ENCODE peak calls at places on chromosomes 1 and 21, in seven cellular contexts. One of them, this sample, is unnamed.
A peak's percentile ranks its signal among the peaks of the same experiment; 100 is the strongest.

GRCh38 chr1:25990702-25991395 is 7.0 kb downstream of the PAFAH2 start:
- DNase-seq in endothelial cell of umbilical vein: no peak
- DNase-seq in A549: no peak
- DNase-seq in heart left ventricle: no peak
- DNase-seq in right lobe of liver: no peak
- DNase-seq in body of pancreas: no peak
- DNase-seq in spleen: peak; percentile 80
- DNase-seq in this sample: no peak

GRCh38 chr21:15064576-15065380 is at the start of gene NRIP1:
- DNase-seq in endothelial cell of umbilical vein: peak; percentile 92
- DNase-seq in A549: peak; percentile 31
- DNase-seq in heart left ventricle: peak; percentile 95
- DNase-seq in right lobe of liver: peak; percentile 93
- DNase-seq in body of pancreas: peak; percentile 91
- DNase-seq in spleen: peak; percentile 98
- DNase-seq in this sample: peak; percentile 62

GRCh38 chr1:33985656-33986055 is 121.8 kb downstream of the HMGB4 start:
- DNase-seq in endothelial cell of umbilical vein: no peak
- DNase-seq in A549: no peak
- DNase-seq in heart left ventricle: peak; percentile 42
- DNase-seq in right lobe of liver: no peak
- DNase-seq in body of pancreas: peak; percentile 45
- DNase-seq in spleen: peak; percentile 22
- DNase-seq in this sample: no peak

GRCh38 chr1:115426271-115426771 is 88.3 kb upstream of the NGF start:
- DNase-seq in endothelial cell of umbilical vein: peak; percentile 59
- DNase-seq in A549: no peak
- DNase-seq in heart left ventricle: peak; percentile 79
- DNase-seq in right lobe of liver: peak; percentile 28
- DNase-seq in body of pancreas: peak; percentile 49
- DNase-seq in spleen: no peak
- DNase-seq in this sample: no peak

GRCh38 chr1:58939666-58940370 is 156.0 kb upstream of the JUN start:
- DNase-seq in endothelial cell of umbilical vein: no peak
- DNase-seq in A549: no peak
- DNase-seq in heart left ventricle: no peak
- DNase-seq in right lobe of liver: no peak
- DNase-seq in body of pancreas: no peak
- DNase-seq in spleen: no peak
- DNase-seq in this sample: no peak

GRCh38 chr1:223312273-223312672 is 51.7 kb downstream of the SUSD4 start:
- DNase-seq in endothelial cell of umbilical vein: no peak
- DNase-seq in A549: no peak
- DNase-seq in heart left ventricle: no peak
- DNase-seq in right lobe of liver: no peak
- DNase-seq in body of pancreas: no peak
- DNase-seq in spleen: no peak
- DNase-seq in this sample: no peak

GRCh38 chr1:225508538-225509375 is 80.9 kb upstream of the LBR start:
- DNase-seq in endothelial cell of umbilical vein: peak; percentile 97
- DNase-seq in A549: peak; percentile 92
- DNase-seq in heart left ventricle: peak; percentile 50
- DNase-seq in right lobe of liver: no peak
- DNase-seq in body of pancreas: peak; percentile 56
- DNase-seq in spleen: no peak
- DNase-seq in this sample: no peak

GRCh38 chr1:58754683-58755467 is 29.0 kb downstream of the JUN start:
- DNase-seq in endothelial cell of umbilical vein: no peak
- DNase-seq in A549: no peak
- DNase-seq in heart left ventricle: no peak
- DNase-seq in right lobe of liver: no peak
- DNase-seq in body of pancreas: no peak
- DNase-seq in spleen: no peak
- DNase-seq in this sample: no peak

GRCh38 chr1:82567308-82567707 is 766.6 kb downstream of the ADGRL2 start:
- DNase-seq in endothelial cell of umbilical vein: no peak
- DNase-seq in A549: no peak
- DNase-seq in heart left ventricle: no peak
- DNase-seq in right lobe of liver: no peak
- DNase-seq in body of pancreas: no peak
- DNase-seq in spleen: no peak
- DNase-seq in this sample: no peak

GRCh38 chr1:5936621-5937372 is 55.4 kb downstream of the NPHP4 start:
- DNase-seq in endothelial cell of umbilical vein: no peak
- DNase-seq in A549: no peak
- DNase-seq in heart left ventricle: no peak
- DNase-seq in right lobe of liver: no peak
- DNase-seq in body of pancreas: no peak
- DNase-seq in spleen: no peak
- DNase-seq in this sample: no peak

GRCh38 chr1:23732363-23733224 is 10.7 kb upstream of the ELOA start:
- DNase-seq in endothelial cell of umbilical vein: no peak
- DNase-seq in A549: no peak
- DNase-seq in heart left ventricle: no peak
- DNase-seq in right lobe of liver: no peak
- DNase-seq in body of pancreas: no peak
- DNase-seq in spleen: peak; percentile 27
- DNase-seq in this sample: no peak

GRCh38 chr21:32572574-32573420 is 12.5 kb downstream of the TCP10L start:
- DNase-seq in endothelial cell of umbilical vein: no peak
- DNase-seq in A549: no peak
- DNase-seq in heart left ventricle: no peak
- DNase-seq in right lobe of liver: no peak
- DNase-seq in body of pancreas: peak; percentile 68
- DNase-seq in spleen: no peak
- DNase-seq in this sample: no peak

GRCh38 chr21:32570456-32570855 is 14.9 kb downstream of the TCP10L start:
- DNase-seq in endothelial cell of umbilical vein: no peak
- DNase-seq in A549: no peak
- DNase-seq in heart left ventricle: no peak
- DNase-seq in right lobe of liver: no peak
- DNase-seq in body of pancreas: no peak
- DNase-seq in spleen: no peak
- DNase-seq in this sample: no peak

GRCh38 chr21:32565856-32566465 is 19.4 kb downstream of the TCP10L start:
- DNase-seq in endothelial cell of umbilical vein: no peak
- DNase-seq in A549: no peak
- DNase-seq in heart left ventricle: no peak
- DNase-seq in right lobe of liver: no peak
- DNase-seq in body of pancreas: no peak
- DNase-seq in spleen: no peak
- DNase-seq in this sample: no peak

GRCh38 chr21:32566990-32567389 is 18.3 kb downstream of the TCP10L start:
- DNase-seq in endothelial cell of umbilical vein: no peak
- DNase-seq in A549: no peak
- DNase-seq in heart left ventricle: no peak
- DNase-seq in right lobe of liver: no peak
- DNase-seq in body of pancreas: no peak
- DNase-seq in spleen: no peak
- DNase-seq in this sample: no peak

DNA sequence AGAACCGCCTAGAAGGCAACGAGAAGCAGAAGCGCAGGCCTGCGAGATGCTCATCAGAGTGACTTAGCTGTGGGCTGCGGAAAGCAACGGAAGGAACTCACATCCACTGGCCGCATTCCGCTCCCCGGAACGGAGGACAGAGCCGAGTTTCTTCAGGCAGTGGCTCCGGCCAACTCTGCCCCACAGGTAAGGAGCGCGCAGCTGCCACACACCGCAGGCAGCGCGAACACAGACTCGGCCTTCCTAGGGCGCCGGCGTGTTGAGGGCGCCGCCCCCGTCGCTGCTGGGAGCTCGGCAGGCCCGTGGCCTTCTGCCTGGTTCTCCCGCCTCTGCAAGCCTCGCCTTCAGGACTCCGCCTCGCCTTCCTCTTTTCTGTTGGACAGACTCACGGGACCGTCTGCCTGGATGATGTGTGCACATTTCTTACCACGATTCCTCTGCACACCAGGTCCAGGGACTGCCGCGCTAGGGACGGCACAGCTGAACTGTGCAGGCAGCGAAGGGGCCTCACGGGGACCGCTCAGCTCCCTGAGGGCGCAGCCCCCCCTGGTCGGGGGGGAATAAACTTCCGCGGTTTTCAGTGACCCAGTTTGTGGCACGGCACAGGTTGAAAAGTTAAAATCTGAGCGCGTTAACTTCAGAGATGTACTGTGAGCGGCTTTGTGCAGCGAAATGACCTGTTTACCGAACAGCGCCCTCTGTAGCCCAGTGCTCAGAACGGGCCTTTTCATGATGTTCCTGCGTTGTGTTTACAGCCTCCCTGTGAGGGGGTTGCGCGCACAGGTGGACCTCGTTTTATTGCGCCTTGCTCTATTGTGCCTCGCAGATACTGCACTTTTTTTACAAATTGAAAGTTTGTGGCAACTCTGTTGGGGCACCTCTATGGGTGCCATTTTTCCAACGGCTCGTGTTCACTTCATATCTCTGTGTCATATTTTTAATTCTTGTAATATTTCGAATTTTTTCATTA is 15.8 kb downstream of the TCP10L start:
- DNase-seq in endothelial cell of umbilical vein: peak; percentile 87
- DNase-seq in A549: peak; percentile 66
- DNase-seq in heart left ventricle: peak; percentile 72
- DNase-seq in right lobe of liver: peak; percentile 76
- DNase-seq in body of pancreas: peak; percentile 78
- DNase-seq in spleen: peak; percentile 90
- DNase-seq in this sample: peak; percentile 63
- TF ChIP-seq POLR2A in endothelial cell of umbilical vein: peak; percentile 66
- TF ChIP-seq POLR2A in A549: peak; percentile 36
- TF ChIP-seq POLR2A in heart left ventricle: no peak
- TF ChIP-seq POLR2A in right lobe of liver: no peak
- TF ChIP-seq POLR2A in body of pancreas: peak; percentile 7
- TF ChIP-seq POLR2A in spleen: no peak
- TF ChIP-seq POLR2A in this sample: no peak

DNA sequence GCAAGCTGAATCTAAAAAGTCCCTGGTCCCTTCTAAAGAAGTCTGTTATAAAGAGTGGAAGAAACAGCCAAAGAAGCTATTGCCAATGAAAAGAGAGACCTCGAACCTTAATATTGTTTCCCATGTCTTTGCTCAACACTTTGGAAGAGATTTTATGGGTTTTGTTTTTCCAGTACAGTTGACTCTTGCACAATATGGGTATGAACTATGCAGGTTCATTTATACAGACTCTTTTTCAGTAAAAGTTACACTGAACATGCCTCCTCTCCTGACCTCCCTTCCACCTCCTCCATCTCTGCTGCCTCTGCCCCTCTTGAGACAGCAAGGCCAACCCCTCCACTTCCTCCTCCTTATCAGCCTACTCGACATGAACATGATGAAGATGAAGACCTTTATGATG is 332.5 kb downstream of the SETD4 start:
- DNase-seq in endothelial cell of umbilical vein: no peak
- DNase-seq in A549: no peak
- DNase-seq in heart left ventricle: no peak
- DNase-seq in right lobe of liver: no peak
- DNase-seq in body of pancreas: no peak
- DNase-seq in spleen: no peak
- DNase-seq in this sample: no peak
- TF ChIP-seq POLR2A in endothelial cell of umbilical vein: no peak
- TF ChIP-seq POLR2A in A549: no peak
- TF ChIP-seq POLR2A in heart left ventricle: no peak
- TF ChIP-seq POLR2A in right lobe of liver: no peak
- TF ChIP-seq POLR2A in body of pancreas: no peak
- TF ChIP-seq POLR2A in spleen: no peak
- TF ChIP-seq POLR2A in this sample: no peak

GRCh38 chr1:39901486-39902120 is at the start of gene MYCL:
- DNase-seq in endothelial cell of umbilical vein: peak; percentile 67
- DNase-seq in A549: peak; percentile 72
- DNase-seq in heart left ventricle: peak; percentile 52
- DNase-seq in right lobe of liver: peak; percentile 88
- DNase-seq in body of pancreas: peak; percentile 95
- DNase-seq in spleen: peak; percentile 90
- DNase-seq in this sample: peak; percentile 82

GRCh38 chr1:39905142-39905541 is 3.4 kb upstream of the MYCL start:
- DNase-seq in endothelial cell of umbilical vein: no peak
- DNase-seq in A549: no peak
- DNase-seq in heart left ventricle: no peak
- DNase-seq in right lobe of liver: no peak
- DNase-seq in body of pancreas: no peak
- DNase-seq in spleen: no peak
- DNase-seq in this sample: no peak

GRCh38 chr1:39899611-39900538 is 1.8 kb downstream of the MYCL start:
- DNase-seq in endothelial cell of umbilical vein: no peak
- DNase-seq in A549: no peak
- DNase-seq in heart left ventricle: no peak
- DNase-seq in right lobe of liver: no peak
- DNase-seq in body of pancreas: no peak
- DNase-seq in spleen: no peak
- DNase-seq in this sample: no peak

GRCh38 chr1:39900662-39901485 is 843 bp downstream of the MYCL start:
- DNase-seq in endothelial cell of umbilical vein: no peak
- DNase-seq in A549: no peak
- DNase-seq in heart left ventricle: no peak
- DNase-seq in right lobe of liver: peak; percentile 55
- DNase-seq in body of pancreas: peak; percentile 45
- DNase-seq in spleen: no peak
- DNase-seq in this sample: peak; percentile 30

GRCh38 chr1:39902121-39902807 is 547 bp upstream of the MYCL start:
- DNase-seq in endothelial cell of umbilical vein: no peak
- DNase-seq in A549: peak; percentile 48
- DNase-seq in heart left ventricle: peak; percentile 58
- DNase-seq in right lobe of liver: peak; percentile 82
- DNase-seq in body of pancreas: peak; percentile 88
- DNase-seq in spleen: peak; percentile 92
- DNase-seq in this sample: peak; percentile 71
- TF ChIP-seq POLR2A in endothelial cell of umbilical vein: no peak
- TF ChIP-seq POLR2A in A549: no peak
- TF ChIP-seq POLR2A in heart left ventricle: no peak
- TF ChIP-seq POLR2A in right lobe of liver: no peak
- TF ChIP-seq POLR2A in body of pancreas: no peak
- TF ChIP-seq POLR2A in spleen: no peak
- TF ChIP-seq POLR2A in this sample: no peak

DNA sequence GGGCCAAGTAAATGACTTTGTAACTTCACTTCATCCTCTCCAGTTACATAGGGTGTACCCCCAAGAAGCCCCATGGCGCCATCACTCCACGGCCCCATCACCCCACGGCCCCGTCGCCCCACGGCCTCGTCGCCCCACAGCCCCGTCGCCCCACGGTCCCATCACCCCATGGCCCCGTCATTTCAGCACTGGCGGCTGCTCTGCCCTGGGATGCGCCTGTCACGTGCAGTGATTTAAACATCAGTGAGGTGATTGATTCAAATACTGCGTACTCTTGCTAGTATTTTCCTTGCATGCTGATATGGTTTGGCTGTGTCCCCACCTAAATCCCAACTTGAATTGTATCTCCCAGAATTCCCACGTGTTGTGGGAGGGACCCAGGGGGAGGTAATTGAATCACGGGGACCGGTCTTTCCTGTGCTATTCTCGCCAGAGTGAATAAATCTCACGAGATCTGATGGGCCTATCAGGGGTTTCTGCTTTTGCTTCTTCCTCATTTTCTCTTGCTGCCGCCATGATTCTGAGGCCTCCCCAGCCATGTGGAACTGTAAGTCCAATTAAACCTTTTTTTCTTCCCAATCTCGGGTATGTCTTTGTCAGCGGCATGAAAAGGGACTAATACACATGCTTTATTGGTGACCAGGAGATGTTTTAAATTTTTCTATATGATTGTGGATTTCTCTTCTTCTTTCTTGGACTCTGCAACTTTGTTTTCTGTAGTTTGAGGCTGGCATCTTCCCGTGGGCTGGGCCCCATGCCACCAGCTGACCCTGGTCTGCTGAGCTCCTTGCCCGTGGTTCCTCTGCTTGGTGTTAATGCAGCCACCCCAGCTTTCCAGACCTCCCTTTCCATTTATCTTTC is 50.1 kb upstream of the PCBP3 start:
- DNase-seq in endothelial cell of umbilical vein: no peak
- DNase-seq in A549: no peak
- DNase-seq in heart left ventricle: no peak
- DNase-seq in right lobe of liver: no peak
- DNase-seq in body of pancreas: no peak
- DNase-seq in spleen: peak; percentile 74
- DNase-seq in this sample: no peak
- TF ChIP-seq POLR2A in endothelial cell of umbilical vein: no peak
- TF ChIP-seq POLR2A in A549: no peak
- TF ChIP-seq POLR2A in heart left ventricle: no peak
- TF ChIP-seq POLR2A in right lobe of liver: no peak
- TF ChIP-seq POLR2A in body of pancreas: no peak
- TF ChIP-seq POLR2A in spleen: no peak
- TF ChIP-seq POLR2A in this sample: peak; percentile 41

This sample was measured in GM12891.